ENCODE peak calls at places on chromosomes 6 and 20, in five cellular contexts. C is ELR, O is tibial artery, Z is GM12865, J is astrocyte of the spinal cord. D is an unnamed sample.

GRCh38 chr6:105713474-105714118 is 310.7 kb upstream of the PREP start:
- DNase-seq in C (peak; percentile 36), J (peak; percentile 16), Z (no peak), O (no peak), D (no peak)

GRCh38 chr20:51469578-51470520 is 72.7 kb downstream of the NFATC2 start:
- DNase-seq in C (no peak), J (no peak), O (no peak), Z (no peak), D (no peak)

GRCh38 chr6:45477785-45478184 is 100.1 kb upstream of the SUPT3H start:
- DNase-seq in C (no peak), J (no peak), O (no peak), Z (no peak), D (no peak)

GRCh38 chr6:53461682-53462081 is 83.2 kb downstream of the GCLC start:
- DNase-seq in Z (peak; percentile 27), O (no peak), J (no peak), C (no peak), D (peak; percentile 15)

GRCh38 chr6:156065838-156066237 is 610.2 kb upstream of the NOX3 start:
- DNase-seq in C (no peak), J (no peak), O (no peak), Z (no peak), D (no peak)

GRCh38 chr6:142935553-142936517 is 9.1 kb downstream of the HIVEP2 start:
- DNase-seq in J (no peak), Z (peak; percentile 80), O (no peak), C (no peak), D (no peak)

GRCh38 chr6:157789861-157790260 is 33.2 kb upstream of the SNX9 start:
- DNase-seq in Z (no peak), O (no peak), J (no peak), C (no peak), D (peak; percentile 81)

GRCh38 chr6:142014515-142014914 is 118.2 kb upstream of the GJE1 start:
- DNase-seq in Z (no peak), C (peak; percentile 99), O (no peak), J (peak; percentile 89), D (no peak)

GRCh38 chr6:37171141-37171969 is 1.4 kb downstream of the PIM1 start:
- DNase-seq in J (peak; percentile 71), Z (peak; percentile 50), C (peak; percentile 71), O (peak; percentile 85), D (peak; percentile 48)

GRCh38 chr20:36957875-36958667 is 6.6 kb upstream of the SAMHD1 start:
- DNase-seq in C (no peak), J (no peak), Z (no peak), O (peak; percentile 53), D (no peak)

GRCh38 chr6:24431045-24431451 is 28.3 kb downstream of the MRS2 start:
- DNase-seq in J (peak; percentile 48), O (no peak), Z (peak; percentile 56), C (peak; percentile 66), D (peak; percentile 69)

GRCh38 chr20:16352321-16352720 is 220.9 kb downstream of the KIF16B start:
- DNase-seq in Z (no peak), O (no peak), C (no peak), J (no peak), D (no peak)

D was measured in H7.